ENCODE peak calls at places on chromosomes 4 and X, in four cellular contexts. One of them, this sample, is unnamed. For H3K4me1, the result is how much of the 10 kb centered on the place peaks cover.

GRCh38 chr4:125938541-125938940 is 623.8 kb downstream of the FAT4 start:
- DNase-seq in A549: no peak
- DNase-seq in GM23248: peak
- DNase-seq in cardiac muscle cell: no peak
- DNase-seq in this sample: no peak

GRCh38 chr4:115113382-115114106 is at the start of gene NDST4:
- DNase-seq in GM23248: peak
- DNase-seq in A549: no peak
- DNase-seq in cardiac muscle cell: peak
- DNase-seq in this sample: peak

GRCh38 chr4:138053601-138054322 is 188.4 kb downstream of the SLC7A11 start:
- DNase-seq in cardiac muscle cell: no peak
- DNase-seq in A549: peak
- DNase-seq in GM23248: peak
- DNase-seq in this sample: peak

GRCh38 chr4:95637047-95637600 is 88.4 kb upstream of the UNC5C start:
- DNase-seq in cardiac muscle cell: peak
- DNase-seq in A549: peak
- DNase-seq in GM23248: no peak
- DNase-seq in this sample: peak

GRCh38 chr4:2882341-2882740 is 38.7 kb downstream of the ADD1 start:
- DNase-seq in GM23248: no peak
- DNase-seq in A549: no peak
- DNase-seq in cardiac muscle cell: no peak
- DNase-seq in this sample: no peak

GRCh38 chrX:138759217-138759943 is 47.9 kb upstream of the FGF13 start:
- DNase-seq in cardiac muscle cell: peak
- DNase-seq in A549: no peak
- DNase-seq in GM23248: no peak
- DNase-seq in this sample: no peak

GRCh38 chr4:180363817-180364216 is 1879.4 kb upstream of the TENM3 start:
- DNase-seq in GM23248: no peak
- DNase-seq in A549: no peak
- DNase-seq in cardiac muscle cell: no peak
- DNase-seq in this sample: no peak

GRCh38 chr4:139607302-139608060 is 51.5 kb upstream of the SETD7 start:
- DNase-seq in GM23248: peak
- DNase-seq in cardiac muscle cell: no peak
- DNase-seq in A549: no peak
- DNase-seq in this sample: no peak

GRCh38 chrX:121179972-121180371 is 132.6 kb downstream of the GLUD2 start:
- DNase-seq in GM23248: no peak
- DNase-seq in cardiac muscle cell: no peak
- DNase-seq in A549: no peak
- DNase-seq in this sample: no peak

GRCh38 chr4:6324461-6324998 is 54.9 kb downstream of the WFS1 start:
- DNase-seq in A549: no peak
- DNase-seq in GM23248: no peak
- DNase-seq in cardiac muscle cell: no peak
- DNase-seq in this sample: no peak

GRCh38 chr4:158802914-158803313 is 34.1 kb downstream of the FNIP2 start:
- DNase-seq in GM23248: no peak
- DNase-seq in cardiac muscle cell: no peak
- DNase-seq in A549: no peak
- DNase-seq in this sample: no peak

GRCh38 chr4:3787489-3788365 is 21.5 kb downstream of the ADRA2C start:
- DNase-seq in A549: no peak
- DNase-seq in GM23248: no peak
- DNase-seq in cardiac muscle cell: no peak
- DNase-seq in this sample: no peak

GRCh38 chrX:46770817-46771163 is 11.9 kb upstream of the SLC9A7 start:
- DNase-seq in cardiac muscle cell: no peak
- DNase-seq in A549: no peak
- DNase-seq in GM23248: peak
- DNase-seq in this sample: peak

GRCh38 chr4:137749466-137749865 is 217.2 kb upstream of the PCDH18 start:
- DNase-seq in A549: no peak
- DNase-seq in cardiac muscle cell: no peak
- DNase-seq in GM23248: peak
- DNase-seq in this sample: peak

GRCh38 chrX:37686348-37686736 is 751 bp downstream of the XK start:
- DNase-seq in GM23248: no peak
- DNase-seq in A549: no peak
- DNase-seq in cardiac muscle cell: no peak
- DNase-seq in this sample: no peak

GRCh38 chr4:77007358-77008230 is 58.0 kb downstream of the SEPTIN11 start:
- DNase-seq in A549: no peak
- DNase-seq in GM23248: peak
- DNase-seq in cardiac muscle cell: no peak
- DNase-seq in this sample: peak

GRCh38 chrX:154784149-154784985 is 20.9 kb downstream of the MPP1 start:
- DNase-seq in GM23248: no peak
- DNase-seq in cardiac muscle cell: no peak
- DNase-seq in A549: no peak
- DNase-seq in this sample: no peak

GRCh38 chr4:23887989-23888388 is 1.9 kb downstream of the PPARGC1A start:
- DNase-seq in GM23248: no peak
- DNase-seq in A549: no peak
- DNase-seq in cardiac muscle cell: no peak
- DNase-seq in this sample: no peak

GRCh38 chrX:21493226-21493850 is 119.1 kb downstream of the CNKSR2 start:
- DNase-seq in A549: no peak
- DNase-seq in cardiac muscle cell: no peak
- DNase-seq in GM23248: peak
- DNase-seq in this sample: peak

GRCh38 chrX:20140410-20140809 is 1.2 kb downstream of the EIF1AX start:
- DNase-seq in A549: no peak
- DNase-seq in GM23248: peak
- DNase-seq in cardiac muscle cell: no peak
- DNase-seq in this sample: no peak

GRCh38 chr4:123406862-123407261 is 10.3 kb downstream of the SPRY1 start:
- DNase-seq in A549: no peak
- DNase-seq in cardiac muscle cell: no peak
- DNase-seq in GM23248: no peak
- DNase-seq in this sample: no peak

GRCh38 chr4:1992468-1993168 is 16.2 kb downstream of the NELFA start:
- DNase-seq in GM23248: no peak
- DNase-seq in cardiac muscle cell: no peak
- DNase-seq in A549: no peak
- DNase-seq in this sample: no peak

GRCh38 chr4:153065286-153065685 is 129.2 kb downstream of the FHDC1 start:
- DNase-seq in GM23248: no peak
- DNase-seq in cardiac muscle cell: no peak
- DNase-seq in A549: no peak
- DNase-seq in this sample: no peak

GRCh38 chr4:153061971-153062370 is 125.8 kb downstream of the FHDC1 start:
- DNase-seq in cardiac muscle cell: no peak
- DNase-seq in A549: no peak
- DNase-seq in GM23248: no peak
- DNase-seq in this sample: no peak

GRCh38 chr4:153063490-153063889 is 127.4 kb downstream of the FHDC1 start:
- DNase-seq in GM23248: no peak
- DNase-seq in A549: no peak
- DNase-seq in cardiac muscle cell: no peak
- DNase-seq in this sample: no peak

GRCh38 chr4:153062652-153063168 is 126.6 kb downstream of the FHDC1 start:
- DNase-seq in A549: no peak
- DNase-seq in GM23248: no peak
- DNase-seq in cardiac muscle cell: no peak
- DNase-seq in this sample: no peak

GRCh38 chr4:153064571-153064970 is 128.4 kb downstream of the FHDC1 start:
- DNase-seq in cardiac muscle cell: no peak
- DNase-seq in A549: no peak
- DNase-seq in GM23248: no peak
- DNase-seq in this sample: no peak
- H3K4me1 ChIP-seq in cardiac muscle cell: under half
- H3K4me1 ChIP-seq in A549: under half
- H3K4me1 ChIP-seq in GM23248: under half
- H3K4me1 ChIP-seq in this sample: under half

DNA sequence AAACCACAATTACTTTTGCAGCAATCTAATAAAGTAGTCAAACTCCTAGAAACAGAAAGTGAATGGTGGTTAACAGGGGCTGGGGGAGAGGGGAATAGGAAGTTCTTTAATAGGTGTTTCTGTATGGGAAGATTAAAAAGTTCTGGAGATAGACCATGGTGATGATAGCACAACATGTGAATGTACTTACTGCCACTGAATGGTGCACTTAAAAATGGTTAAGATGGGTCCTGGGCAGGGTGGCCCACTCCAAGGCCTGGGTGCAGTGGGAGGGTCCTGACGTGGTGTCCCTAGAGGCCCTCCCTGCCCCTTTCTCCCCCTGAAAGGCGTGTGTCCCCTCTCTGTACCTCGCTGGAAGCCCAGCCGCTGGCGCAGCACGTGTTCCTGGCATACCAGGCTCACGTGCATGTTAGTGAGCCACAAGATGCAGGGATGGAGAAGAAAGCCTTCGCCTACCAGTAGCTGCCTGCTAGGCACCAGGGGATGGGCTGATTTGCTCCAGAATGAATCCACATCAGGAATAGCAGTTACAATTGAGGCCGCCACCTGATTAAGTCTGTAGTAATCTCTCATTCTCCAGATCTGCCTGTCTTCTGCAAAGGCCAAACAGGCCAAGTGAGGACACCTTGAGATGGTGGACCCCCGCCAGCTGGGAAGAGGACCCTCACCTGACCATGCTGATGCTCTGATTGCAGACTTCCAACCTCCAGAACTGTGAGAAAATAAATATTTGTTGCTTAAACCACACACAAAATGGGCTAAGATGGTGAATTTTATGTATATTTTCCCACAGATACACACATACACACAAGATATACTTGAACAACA is 67.5 kb downstream of the COQ2 start:
- DNase-seq in A549: no peak
- DNase-seq in GM23248: no peak
- DNase-seq in cardiac muscle cell: no peak
- DNase-seq in this sample: no peak
- H3K4me1 ChIP-seq in A549: under half
- H3K4me1 ChIP-seq in GM23248: under half
- H3K4me1 ChIP-seq in cardiac muscle cell: under half
- H3K4me1 ChIP-seq in this sample: under half

GRCh38 chr4:88605744-88606143 is 13.5 kb downstream of the HERC3 start:
- DNase-seq in cardiac muscle cell: no peak
- DNase-seq in GM23248: no peak
- DNase-seq in A549: no peak
- DNase-seq in this sample: no peak

GRCh38 chr4:88609387-88609786 is 17.1 kb downstream of the HERC3 start:
- DNase-seq in A549: no peak
- DNase-seq in cardiac muscle cell: no peak
- DNase-seq in GM23248: no peak
- DNase-seq in this sample: no peak

GRCh38 chr4:88606832-88607231 is 14.6 kb downstream of the HERC3 start:
- DNase-seq in A549: no peak
- DNase-seq in cardiac muscle cell: no peak
- DNase-seq in GM23248: no peak
- DNase-seq in this sample: no peak

GRCh38 chr4:88600129-88600849 is 8.0 kb downstream of the HERC3 start:
- DNase-seq in A549: no peak
- DNase-seq in GM23248: peak
- DNase-seq in cardiac muscle cell: no peak
- DNase-seq in this sample: peak

DNA sequence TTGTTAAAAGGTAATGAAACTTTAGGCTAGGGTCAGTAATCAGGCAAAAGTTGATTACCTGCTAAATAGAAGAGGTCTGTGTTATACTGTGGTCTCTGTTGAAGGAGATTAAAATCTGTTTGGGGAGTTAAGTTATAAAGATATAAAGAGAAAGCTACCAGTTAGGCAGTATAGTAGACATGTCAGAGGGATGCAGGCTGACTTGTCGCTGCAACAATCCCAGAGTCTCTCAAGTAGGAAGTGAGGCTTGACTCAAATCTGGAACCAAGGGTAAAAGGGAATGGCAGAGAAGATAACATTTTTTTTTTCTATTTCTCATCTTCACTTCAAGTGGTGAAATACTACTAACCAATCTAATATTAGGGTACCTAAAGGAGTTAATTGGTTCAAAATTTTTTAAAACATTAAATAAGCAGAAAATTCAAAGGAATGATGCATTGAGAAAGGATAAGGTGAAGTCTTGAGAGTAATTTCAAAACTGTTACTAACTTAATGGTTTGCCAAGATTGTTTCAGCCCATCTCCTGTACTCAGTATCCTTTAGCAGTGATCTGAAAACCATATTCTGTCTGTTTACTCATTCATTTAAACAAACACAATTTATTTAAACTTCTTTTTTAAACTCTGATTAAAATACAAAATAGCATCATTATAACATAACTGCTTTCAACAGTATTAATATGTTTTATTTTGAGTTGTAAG is 12.8 kb downstream of the HERC3 start:
- DNase-seq in cardiac muscle cell: no peak
- DNase-seq in GM23248: no peak
- DNase-seq in A549: no peak
- DNase-seq in this sample: no peak
- H3K4me1 ChIP-seq in cardiac muscle cell: under half
- H3K4me1 ChIP-seq in GM23248: under half
- H3K4me1 ChIP-seq in A549: under half
- H3K4me1 ChIP-seq in this sample: under half

DNA sequence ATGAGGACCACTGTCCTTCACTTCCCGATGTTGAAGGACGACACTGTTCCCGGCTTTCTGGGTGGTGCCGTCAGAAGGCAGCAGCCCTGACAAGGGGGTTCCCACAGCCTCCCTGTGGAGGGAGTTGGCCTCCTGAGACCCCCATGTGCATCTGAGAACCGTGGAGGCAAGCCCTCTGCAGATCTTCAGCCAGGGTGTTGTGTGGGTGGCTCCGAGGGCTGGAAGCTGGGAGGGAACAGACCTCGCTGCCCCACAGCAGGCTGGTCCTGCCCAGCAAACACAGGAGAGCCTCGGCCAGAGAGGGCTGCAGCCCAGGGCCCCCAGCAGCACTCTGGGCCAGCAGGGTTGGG is 16.2 kb downstream of the DGKQ start:
- DNase-seq in cardiac muscle cell: no peak
- DNase-seq in A549: no peak
- DNase-seq in GM23248: no peak
- DNase-seq in this sample: no peak
- H3K4me1 ChIP-seq in cardiac muscle cell: under half
- H3K4me1 ChIP-seq in A549: under half
- H3K4me1 ChIP-seq in GM23248: under half
- H3K4me1 ChIP-seq in this sample: under half